ENCODE peak calls at places on chromosomes 13 and 19, in five cellular contexts. C is stimulated activated effector memory CD8-positive, alpha-beta T cell treated with anti-CD3 and anti-CD28 coated beads, Interleukin-12 subunit alpha, Interleukin-12 subunit beta, amount 100 ng/mL, for 72 hours; K is lower lobe of right lung; N is activated CD8-positive, alpha-beta T cell treated with anti-CD3 and anti-CD28 coated beads for 36 hours; Z is activated CD4-positive, alpha-beta T cell treated with anti-CD3 and anti-CD28 coated beads for 4 hours. E is an unnamed sample.

GRCh38 chr13:51873837-51874236 is 12.1 kb downstream of the CCDC70 start:
- DNase-seq in C (no peak), K (no peak), N (no peak), Z (no peak), E (no peak)

GRCh38 chr13:102825400-102825799 is 20.4 kb upstream of the ERCC5 start:
- DNase-seq in C (no peak), K (no peak), N (no peak), Z (no peak), E (no peak)

GRCh38 chr13:37645181-37645580 is 46.6 kb upstream of the POSTN start:
- DNase-seq in C (no peak), K (no peak), N (no peak), Z (no peak), E (no peak)

GRCh38 chr13:42883142-42883541 is 101.8 kb downstream of the FAM216B start:
- DNase-seq in C (no peak), K (no peak), N (no peak), Z (no peak), E (peak)

GRCh38 chr13:103839460-103839859 is 773.2 kb upstream of the SLC10A2 start:
- DNase-seq in C (no peak), K (no peak), N (no peak), Z (no peak), E (no peak)

GRCh38 chr13:80558074-80558473 is 217.1 kb upstream of the SPRY2 start:
- DNase-seq in C (no peak), K (no peak), N (no peak), Z (no peak), E (no peak)

GRCh38 chr19:35936738-35937268 is 629 bp downstream of the LRFN3 start:
- DNase-seq in C (no peak), K (no peak), N (no peak), Z (no peak), E (no peak)

GRCh38 chr13:75151081-75151643 is 330.8 kb downstream of the TBC1D4 start:
- DNase-seq in C (no peak), K (no peak), N (no peak), Z (no peak), E (no peak)

GRCh38 chr19:3670796-3671679 is 29.2 kb downstream of the PIP5K1C start:
- DNase-seq in C (peak), K (peak), N (peak), Z (no peak), E (peak)

GRCh38 chr13:80086304-80086721 is 254.6 kb downstream of the SPRY2 start:
- DNase-seq in C (no peak), K (no peak), N (no peak), Z (no peak), E (no peak)

GRCh38 chr19:13633522-13633922 is 127.2 kb upstream of the CACNA1A start:
- DNase-seq in C (no peak), K (no peak), N (no peak), Z (no peak), E (no peak)

GRCh38 chr13:102091231-102091630 is 310.6 kb downstream of the FGF14 start:
- DNase-seq in C (no peak), K (no peak), N (no peak), Z (no peak), E (no peak)

GRCh38 chr13:104253063-104253680 is 1187.0 kb upstream of the SLC10A2 start:
- DNase-seq in C (no peak), K (no peak), N (no peak), Z (no peak), E (peak)

GRCh38 chr13:86922936-86923335 is 748.2 kb upstream of the SLITRK5 start:
- DNase-seq in C (no peak), K (no peak), N (no peak), Z (no peak), E (no peak)

GRCh38 chr13:67023088-67023893 is 206.8 kb downstream of the PCDH9 start:
- DNase-seq in C (no peak), K (no peak), N (peak), Z (no peak), E (peak)

GRCh38 chr19:15463865-15464371 is 426 bp downstream of the RASAL3 start:
- DNase-seq in C (peak), K (peak), N (peak), Z (peak), E (no peak)

GRCh38 chr19:5313307-5313706 is 27.3 kb downstream of the PTPRS start:
- DNase-seq in C (no peak), K (no peak), N (peak), Z (no peak), E (no peak)

GRCh38 chr19:16462757-16463250 is 9.0 kb downstream of the EPS15L1 start:
- DNase-seq in C (peak), K (no peak), N (peak), Z (no peak), E (no peak)

GRCh38 chr13:105936816-105937215 is 598.6 kb downstream of the EFNB2 start:
- DNase-seq in C (no peak), K (no peak), N (no peak), Z (no peak), E (no peak)

GRCh38 chr19:55563261-55563690 is 17.4 kb downstream of the ZNF579 start:
- DNase-seq in C (no peak), K (no peak), N (no peak), Z (no peak), E (peak)